ENCODE peak calls at places on chromosomes 13 and 19, in six cellular contexts. G is H54, F is suprapubic skin, Q is tibial nerve, W is uterus, U is breast epithelium. Y is an unnamed sample.

GRCh38 chr13:46609052-46609451 is 56.1 kb downstream of the LRCH1 start:
- DNase-seq in W (no peak), Q (no peak), G (no peak), F (no peak), U (no peak), Y (no peak)

GRCh38 chr19:28652790-28653189 is 560.2 kb downstream of the UQCRFS1 start:
- DNase-seq in Q (no peak), G (no peak), U (no peak), W (no peak), F (no peak), Y (no peak)

GRCh38 chr19:18659281-18660050 is 22.6 kb downstream of the KLHL26 start:
- DNase-seq in G (no peak), F (no peak), Q (no peak), U (no peak), W (peak), Y (peak)

GRCh38 chr13:42066542-42066941 is 18.1 kb downstream of the DGKH start:
- DNase-seq in U (no peak), W (no peak), G (no peak), Q (no peak), F (no peak), Y (no peak)

GRCh38 chr19:49676136-49676689 is 858 bp upstream of the PRMT1 start:
- DNase-seq in Q (peak), F (peak), G (peak), U (peak), W (peak), Y (peak)

GRCh38 chr19:4877753-4878490 is 10.5 kb upstream of the PLIN3 start:
- DNase-seq in Q (peak), G (no peak), F (no peak), W (no peak), U (no peak), Y (peak)

GRCh38 chr19:12867120-12868099 is 13.8 kb downstream of the DNASE2 start:
- DNase-seq in U (no peak), F (no peak), Q (no peak), G (peak), W (peak), Y (peak)

GRCh38 chr13:23636360-23636759 is 66.1 kb downstream of the TNFRSF19 start:
- DNase-seq in F (no peak), W (no peak), G (no peak), U (no peak), Q (no peak), Y (no peak)

GRCh38 chr19:55673465-55673864 is 1.6 kb upstream of the EPN1 start:
- DNase-seq in W (no peak), Q (no peak), F (no peak), U (no peak), G (no peak), Y (no peak)

GRCh38 chr13:109655206-109655600 is 131.2 kb downstream of the IRS2 start:
- DNase-seq in F (no peak), Q (no peak), W (no peak), G (no peak), U (no peak), Y (no peak)

GRCh38 chr19:23999821-24000610 is 85.3 kb downstream of the ZNF726 start:
- DNase-seq in G (no peak), W (no peak), F (no peak), Q (no peak), U (no peak), Y (no peak)

GRCh38 chr19:20247016-20247683 is 80.1 kb downstream of the ZNF486 start:
- DNase-seq in W (peak), Q (no peak), G (no peak), U (no peak), F (no peak), Y (no peak)

GRCh38 chr19:49889687-49890348 is 6.9 kb downstream of the IL4I1 start:
- DNase-seq in W (peak), Q (peak), G (no peak), U (peak), F (no peak), Y (peak)

GRCh38 chr13:38752726-38753125 is 65.8 kb downstream of the FREM2 start:
- DNase-seq in F (no peak), G (no peak), U (no peak), W (no peak), Q (no peak), Y (no peak)

GRCh38 chr19:15424692-15425272 is 6.0 kb upstream of the AKAP8L start:
- DNase-seq in G (no peak), F (no peak), W (no peak), Q (no peak), U (no peak), Y (no peak)

GRCh38 chr13:67493835-67494234 is 263.7 kb upstream of the PCDH9 start:
- DNase-seq in W (no peak), F (no peak), G (no peak), U (no peak), Q (no peak), Y (no peak)

GRCh38 chr13:40206241-40207109 is 460.0 kb downstream of the FOXO1 start:
- DNase-seq in F (no peak), W (no peak), G (no peak), U (no peak), Q (no peak), Y (no peak)

GRCh38 chr19:18415177-18415867 is 3.9 kb upstream of the SSBP4 start:
- DNase-seq in G (no peak), Q (peak), F (peak), W (peak), U (no peak), Y (peak)

GRCh38 chr13:23915308-23915707 is 18.0 kb upstream of the C1QTNF9B start:
- DNase-seq in W (no peak), Q (no peak), G (no peak), F (no peak), U (no peak), Y (no peak)

GRCh38 chr13:42816538-42816937 is 35.2 kb downstream of the FAM216B start:
- DNase-seq in F (no peak), U (no peak), Q (no peak), W (no peak), G (no peak), Y (no peak)

GRCh38 chr19:52725528-52725961 is 9.3 kb downstream of the ZNF611 start:
- DNase-seq in G (no peak), W (no peak), U (no peak), Q (no peak), F (no peak), Y (no peak)

GRCh38 chr19:52722062-52723005 is 12.5 kb downstream of the ZNF611 start:
- DNase-seq in F (no peak), G (peak), Q (no peak), U (no peak), W (no peak), Y (no peak)

GRCh38 chr19:52724701-52725514 is 9.9 kb downstream of the ZNF611 start:
- DNase-seq in G (no peak), W (no peak), F (no peak), U (no peak), Q (no peak), Y (no peak)
- TF ChIP-seq POLR2A in G (no peak), W (no peak), F (no peak), U (no peak), Q (no peak), Y (no peak)

GRCh38 chr13:98475521-98475920 is 101.4 kb downstream of the STK24 start:
- DNase-seq in W (no peak), G (no peak), Q (no peak), F (no peak), U (no peak), Y (no peak)

GRCh38 chr13:98476106-98476505 is 100.8 kb downstream of the STK24 start:
- DNase-seq in U (no peak), Q (no peak), G (peak), W (no peak), F (no peak), Y (no peak)

GRCh38 chr13:98473792-98474153 is 103.1 kb downstream of the STK24 start:
- DNase-seq in F (no peak), U (no peak), W (no peak), Q (no peak), G (no peak), Y (no peak)

GRCh38 chr13:98474292-98474691 is 102.6 kb downstream of the STK24 start:
- DNase-seq in F (no peak), U (no peak), G (no peak), Q (no peak), W (no peak), Y (no peak)

GRCh38 chr13:98474761-98475160 is 102.1 kb downstream of the STK24 start:
- DNase-seq in Q (no peak), U (no peak), G (no peak), F (no peak), W (no peak), Y (no peak)
- TF ChIP-seq POLR2A in Q (no peak), U (no peak), G (no peak), F (no peak), W (no peak), Y (no peak)

DNA sequence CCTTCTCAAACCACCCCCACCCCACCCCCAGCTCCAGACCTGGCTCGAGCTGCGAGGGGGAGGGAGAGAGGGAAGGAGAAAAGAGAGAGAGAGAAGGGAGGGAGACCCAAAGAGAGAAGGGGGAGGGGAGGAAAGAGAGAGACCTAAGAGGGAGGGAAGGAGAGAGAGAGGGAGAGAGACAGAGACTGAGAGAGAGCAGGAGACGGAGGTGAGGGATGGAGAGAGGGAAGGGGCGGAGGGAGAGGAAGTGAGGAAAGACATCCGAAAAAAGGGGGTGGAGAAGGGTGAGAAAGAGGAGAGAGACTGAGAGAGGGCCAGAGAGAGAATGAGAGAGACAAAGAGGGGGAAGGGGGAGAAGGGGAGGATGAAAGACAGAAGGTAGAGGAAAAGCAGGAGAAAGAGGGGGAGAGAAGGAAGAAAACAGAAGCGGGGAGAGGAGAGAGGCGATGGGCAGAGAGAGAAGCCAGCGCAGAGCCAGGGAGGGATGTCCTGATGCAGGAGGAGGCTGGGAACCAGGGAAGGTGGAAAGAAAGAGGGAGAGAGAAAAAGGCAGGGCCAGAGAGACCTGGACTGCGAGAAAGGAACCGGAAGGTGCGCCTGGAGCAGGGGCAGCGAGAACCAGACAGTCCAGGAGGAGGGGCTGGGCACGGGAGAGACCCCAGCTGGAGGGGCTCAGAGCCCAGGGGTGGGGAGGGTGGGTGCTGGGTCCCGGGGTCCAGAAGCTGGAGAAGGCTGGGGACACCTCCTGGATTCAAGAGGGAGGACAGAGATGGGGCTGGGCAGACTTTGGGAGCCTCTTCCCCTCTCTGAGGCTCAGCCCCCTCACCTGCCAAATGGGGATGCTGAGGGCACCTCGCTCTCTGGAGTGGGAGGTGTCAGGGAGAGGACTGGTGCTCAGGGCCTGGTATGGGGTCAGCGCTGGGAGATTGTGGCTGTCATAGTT is 1.7 kb upstream of the SPACA6 start:
- DNase-seq in F (peak), Q (no peak), U (no peak), G (no peak), W (no peak), Y (no peak)
- TF ChIP-seq POLR2A in F (no peak), Q (no peak), U (no peak), G (no peak), W (no peak), Y (no peak)

DNA sequence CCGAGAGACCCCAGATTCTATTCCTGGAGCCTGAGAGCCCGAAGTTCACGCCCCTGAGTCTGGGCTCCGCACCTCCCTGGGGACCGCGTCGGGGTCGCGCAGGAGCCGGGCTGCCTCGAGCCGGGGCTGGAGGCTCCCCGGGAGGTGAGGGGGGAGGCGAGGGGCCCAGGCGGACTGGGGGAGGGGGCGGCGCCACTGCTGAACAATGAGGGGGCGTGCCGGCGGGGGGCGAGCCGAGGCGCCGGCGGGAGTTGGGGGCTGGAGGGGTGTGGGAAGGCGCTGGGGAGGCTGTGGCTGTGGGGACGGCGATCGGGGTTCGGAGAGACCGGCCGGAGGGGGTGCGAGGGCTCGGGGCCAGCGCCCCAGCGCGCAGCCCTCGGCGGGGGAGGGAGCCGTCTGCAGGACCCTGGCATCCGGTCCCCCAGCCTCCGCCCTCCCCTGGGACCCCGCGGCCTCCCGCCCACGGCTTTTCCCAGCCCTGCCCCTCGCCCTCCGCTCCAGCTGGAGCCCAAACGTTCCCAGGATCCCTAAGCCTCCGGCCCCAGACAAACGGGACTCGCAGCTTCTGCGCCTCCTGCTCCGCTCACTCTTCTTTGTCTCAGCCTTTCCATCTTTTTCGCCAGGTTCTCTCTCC is 917 bp downstream of the PLEKHG2 start:
- DNase-seq in G (no peak), Q (no peak), W (peak), U (no peak), F (peak), Y (peak)
- TF ChIP-seq POLR2A in G (peak), Q (no peak), W (no peak), U (no peak), F (no peak), Y (no peak)

GRCh38 chr19:8336072-8336569 is 6.9 kb downstream of the KANK3 start:
- DNase-seq in W (no peak), Q (no peak), U (no peak), F (no peak), G (no peak), Y (no peak)
- TF ChIP-seq POLR2A in W (no peak), Q (no peak), U (no peak), F (no peak), G (no peak), Y (no peak)

GRCh38 chr19:1826557-1827521 is 14.8 kb upstream of the ATP8B3 start:
- DNase-seq in W (peak), G (no peak), Q (no peak), F (no peak), U (no peak), Y (no peak)
- TF ChIP-seq POLR2A in W (no peak), G (no peak), Q (no peak), F (no peak), U (no peak), Y (no peak)

DNA sequence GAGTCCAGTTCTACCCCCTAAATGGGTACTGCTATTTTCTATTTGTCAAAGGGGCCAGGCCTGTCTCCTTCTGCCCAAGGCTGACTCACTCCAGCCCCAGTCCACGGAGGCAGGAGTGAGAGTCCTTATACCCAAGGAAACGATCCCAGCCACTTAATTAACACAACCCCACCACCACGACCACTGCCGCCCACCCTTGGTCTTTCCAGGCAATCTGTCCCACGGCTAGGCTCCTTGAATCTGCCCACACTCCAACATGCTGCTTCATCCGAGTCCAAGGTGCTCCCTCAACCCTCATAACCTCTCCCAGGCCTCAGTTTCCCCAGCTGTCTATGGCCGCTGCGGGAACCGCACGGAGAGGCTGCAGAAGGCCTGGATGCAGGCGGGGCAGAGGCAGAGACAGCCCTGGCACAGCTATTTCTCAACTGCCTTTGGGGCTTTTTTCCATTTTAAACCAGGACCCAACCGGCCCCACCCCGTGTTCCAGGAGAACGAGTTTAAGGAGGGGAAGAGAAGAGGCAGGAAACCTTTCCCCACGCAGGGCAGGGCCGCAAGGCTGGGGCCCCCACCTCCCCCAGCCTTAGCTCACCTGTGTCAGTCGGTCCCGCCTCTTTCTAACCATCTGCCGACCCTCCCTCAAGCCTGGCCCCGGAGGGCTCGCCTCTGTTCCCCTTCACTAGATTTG is 746 bp downstream of the RAB3D start:
- DNase-seq in F (no peak), W (peak), Q (no peak), U (no peak), G (no peak), Y (peak)
- TF ChIP-seq POLR2A in F (no peak), W (no peak), Q (no peak), U (no peak), G (no peak), Y (no peak)